ENCODE peak calls at places on chromosomes 2 and 18, in four cellular contexts. One of them, this sample, is unnamed.

GRCh38 chr2:18437909-18438308 is 122.5 kb downstream of the RDH14 start:
- DNase-seq in Karpas-422: no peak
- DNase-seq in mammary epithelial cell: no peak
- DNase-seq in brain microvascular endothelial cell: no peak
- DNase-seq in this sample: no peak

GRCh38 chr2:201839727-201840126 is 33.4 kb downstream of the CDK15 start:
- DNase-seq in Karpas-422: no peak
- DNase-seq in mammary epithelial cell: no peak
- DNase-seq in brain microvascular endothelial cell: peak
- DNase-seq in this sample: no peak

GRCh38 chr2:28658369-28658768 is 93.3 kb upstream of the PPP1CB start:
- DNase-seq in Karpas-422: no peak
- DNase-seq in mammary epithelial cell: peak
- DNase-seq in brain microvascular endothelial cell: peak
- DNase-seq in this sample: no peak

GRCh38 chr18:67932261-67932660 is 415.7 kb upstream of the DSEL start:
- DNase-seq in Karpas-422: no peak
- DNase-seq in mammary epithelial cell: no peak
- DNase-seq in brain microvascular endothelial cell: no peak
- DNase-seq in this sample: no peak

GRCh38 chr2:96636772-96637171 is 1.3 kb downstream of the KANSL3 start:
- DNase-seq in Karpas-422: no peak
- DNase-seq in mammary epithelial cell: peak
- DNase-seq in brain microvascular endothelial cell: no peak
- DNase-seq in this sample: no peak

GRCh38 chr18:58831610-58832009 is 33.1 kb upstream of the ZNF532 start:
- DNase-seq in Karpas-422: no peak
- DNase-seq in mammary epithelial cell: peak
- DNase-seq in brain microvascular endothelial cell: peak
- DNase-seq in this sample: no peak

GRCh38 chr2:8094571-8094970 is 587.3 kb upstream of the ID2 start:
- DNase-seq in Karpas-422: no peak
- DNase-seq in mammary epithelial cell: no peak
- DNase-seq in brain microvascular endothelial cell: no peak
- DNase-seq in this sample: no peak

GRCh38 chr2:206535587-206535986 is 92.3 kb downstream of the ADAM23 start:
- DNase-seq in Karpas-422: no peak
- DNase-seq in mammary epithelial cell: no peak
- DNase-seq in brain microvascular endothelial cell: no peak
- DNase-seq in this sample: no peak

GRCh38 chr2:120829633-120830025 is 94.0 kb downstream of the GLI2 start:
- DNase-seq in Karpas-422: no peak
- DNase-seq in mammary epithelial cell: no peak
- DNase-seq in brain microvascular endothelial cell: no peak
- DNase-seq in this sample: peak

GRCh38 chr2:155363349-155363888 is 664.9 kb downstream of the KCNJ3 start:
- DNase-seq in Karpas-422: no peak
- DNase-seq in mammary epithelial cell: no peak
- DNase-seq in brain microvascular endothelial cell: no peak
- DNase-seq in this sample: no peak

GRCh38 chr2:44805836-44806235 is 135.7 kb upstream of the SIX3 start:
- DNase-seq in Karpas-422: no peak
- DNase-seq in mammary epithelial cell: no peak
- DNase-seq in brain microvascular endothelial cell: no peak
- DNase-seq in this sample: no peak

GRCh38 chr2:32952759-32953476 is 6.2 kb downstream of the LTBP1 start:
- DNase-seq in Karpas-422: no peak
- DNase-seq in mammary epithelial cell: no peak
- DNase-seq in brain microvascular endothelial cell: no peak
- DNase-seq in this sample: no peak

GRCh38 chr2:95273911-95274290 is 348 bp upstream of the PROM2 start:
- DNase-seq in Karpas-422: no peak
- DNase-seq in mammary epithelial cell: peak
- DNase-seq in brain microvascular endothelial cell: no peak
- DNase-seq in this sample: no peak
- H3K27ac ChIP-seq in Karpas-422: no peak
- H3K27ac ChIP-seq in mammary epithelial cell: peak
- H3K27ac ChIP-seq in brain microvascular endothelial cell: no peak
- H3K27ac ChIP-seq in this sample: no peak

GRCh38 chr2:218280260-218280870 is 10.0 kb downstream of the PNKD start:
- DNase-seq in Karpas-422: no peak
- DNase-seq in mammary epithelial cell: no peak
- DNase-seq in brain microvascular endothelial cell: no peak
- DNase-seq in this sample: no peak
- H3K27ac ChIP-seq in Karpas-422: no peak
- H3K27ac ChIP-seq in mammary epithelial cell: no peak
- H3K27ac ChIP-seq in brain microvascular endothelial cell: no peak
- H3K27ac ChIP-seq in this sample: no peak

GRCh38 chr2:70834881-70835280 is 735 bp downstream of the CD207 start:
- DNase-seq in Karpas-422: no peak
- DNase-seq in mammary epithelial cell: no peak
- DNase-seq in brain microvascular endothelial cell: no peak
- DNase-seq in this sample: no peak
- H3K27ac ChIP-seq in Karpas-422: no peak
- H3K27ac ChIP-seq in mammary epithelial cell: no peak
- H3K27ac ChIP-seq in brain microvascular endothelial cell: no peak
- H3K27ac ChIP-seq in this sample: no peak

DNA sequence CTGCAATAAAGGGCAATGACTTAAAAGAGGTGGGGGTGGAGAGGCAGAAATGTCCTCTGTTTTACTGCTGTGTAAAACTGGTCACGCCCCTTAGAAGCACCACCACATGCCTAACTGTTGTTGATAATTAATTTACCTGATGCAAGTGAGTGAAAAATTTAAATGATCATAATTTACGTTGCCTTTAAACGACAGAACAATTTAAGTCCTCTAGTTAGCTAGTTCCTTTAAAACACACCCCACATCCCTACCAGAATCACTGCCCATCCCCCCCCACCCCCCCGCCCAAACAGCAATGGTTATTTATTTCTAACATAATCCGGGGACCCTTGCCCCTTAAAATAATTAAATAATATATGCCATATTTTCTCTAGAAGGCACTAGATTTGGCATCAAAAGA is 657 bp upstream of the PPIG start:
- DNase-seq in Karpas-422: no peak
- DNase-seq in mammary epithelial cell: no peak
- DNase-seq in brain microvascular endothelial cell: no peak
- DNase-seq in this sample: no peak
- H3K27ac ChIP-seq in Karpas-422: no peak
- H3K27ac ChIP-seq in mammary epithelial cell: peak
- H3K27ac ChIP-seq in brain microvascular endothelial cell: no peak
- H3K27ac ChIP-seq in this sample: peak

GRCh38 chr18:79218605-79219195 is 149.5 kb downstream of the ATP9B start:
- DNase-seq in Karpas-422: no peak
- DNase-seq in mammary epithelial cell: no peak
- DNase-seq in brain microvascular endothelial cell: no peak
- DNase-seq in this sample: no peak
- H3K27ac ChIP-seq in Karpas-422: no peak
- H3K27ac ChIP-seq in mammary epithelial cell: no peak
- H3K27ac ChIP-seq in brain microvascular endothelial cell: no peak
- H3K27ac ChIP-seq in this sample: peak

GRCh38 chr2:95346738-95347671 is 49.9 kb downstream of the KCNIP3 start:
- DNase-seq in Karpas-422: no peak
- DNase-seq in mammary epithelial cell: no peak
- DNase-seq in brain microvascular endothelial cell: no peak
- DNase-seq in this sample: peak
- H3K27ac ChIP-seq in Karpas-422: no peak
- H3K27ac ChIP-seq in mammary epithelial cell: no peak
- H3K27ac ChIP-seq in brain microvascular endothelial cell: no peak
- H3K27ac ChIP-seq in this sample: no peak

GRCh38 chr2:197577446-197577845 is 61.6 kb downstream of the MOB4 start:
- DNase-seq in Karpas-422: no peak
- DNase-seq in mammary epithelial cell: no peak
- DNase-seq in brain microvascular endothelial cell: no peak
- DNase-seq in this sample: no peak

GRCh38 chr2:197571622-197572271 is 55.9 kb downstream of the MOB4 start:
- DNase-seq in Karpas-422: no peak
- DNase-seq in mammary epithelial cell: no peak
- DNase-seq in brain microvascular endothelial cell: peak
- DNase-seq in this sample: peak

GRCh38 chr2:197573608-197574007 is 57.7 kb downstream of the MOB4 start:
- DNase-seq in Karpas-422: no peak
- DNase-seq in mammary epithelial cell: no peak
- DNase-seq in brain microvascular endothelial cell: no peak
- DNase-seq in this sample: no peak

GRCh38 chr2:197576631-197577030 is 60.8 kb downstream of the MOB4 start:
- DNase-seq in Karpas-422: no peak
- DNase-seq in mammary epithelial cell: no peak
- DNase-seq in brain microvascular endothelial cell: peak
- DNase-seq in this sample: peak

GRCh38 chr2:197575987-197576386 is 60.1 kb downstream of the MOB4 start:
- DNase-seq in Karpas-422: no peak
- DNase-seq in mammary epithelial cell: peak
- DNase-seq in brain microvascular endothelial cell: peak
- DNase-seq in this sample: peak
- H3K27ac ChIP-seq in Karpas-422: no peak
- H3K27ac ChIP-seq in mammary epithelial cell: no peak
- H3K27ac ChIP-seq in brain microvascular endothelial cell: peak
- H3K27ac ChIP-seq in this sample: peak